ENCODE peak calls at places on chromosomes 3 and 15, in five cellular contexts. H is upper lobe of right lung, F is Peyer's patch, J is OCI-LY7, W is A549. B is an unnamed sample.

GRCh38 chr15:71273731-71274447 is 158.6 kb downstream of the THSD4 start:
- DNase-seq in H (no peak), F (no peak), J (no peak), W (no peak), B (no peak)

GRCh38 chr3:139108253-139108969 is 63.7 kb upstream of the PRR23C start:
- DNase-seq in H (no peak), F (peak; percentile 34), J (no peak), W (no peak), B (no peak)

GRCh38 chr15:75920079-75920478 is 16.4 kb downstream of the FBXO22 start:
- DNase-seq in H (no peak), F (no peak), J (no peak), W (no peak), B (no peak)

GRCh38 chr3:24616138-24616829 is 121.6 kb upstream of the THRB start:
- DNase-seq in H (no peak), F (no peak), J (no peak), W (no peak), B (no peak)

GRCh38 chr3:11562277-11562881 is 81.3 kb downstream of the VGLL4 start:
- DNase-seq in H (no peak), F (no peak), J (no peak), W (no peak), B (no peak)

GRCh38 chr3:126983653-126984390 is 907 bp downstream of the PLXNA1 start:
- DNase-seq in H (peak; percentile 74), F (peak; percentile 66), J (no peak), W (no peak), B (no peak)

GRCh38 chr3:70963412-70963811 is 620.1 kb downstream of the FOXP1 start:
- DNase-seq in H (no peak), F (no peak), J (no peak), W (no peak), B (no peak)

GRCh38 chr15:52306270-52306669 is 10.7 kb upstream of the MYO5C start:
- DNase-seq in H (no peak), F (no peak), J (no peak), W (peak; percentile 47), B (no peak)

GRCh38 chr15:93071469-93071891 is 17.5 kb downstream of the RGMA start:
- DNase-seq in H (no peak), F (no peak), J (no peak), W (no peak), B (no peak)

GRCh38 chr15:36356511-36356910 is 222.9 kb upstream of the CDIN1 start:
- DNase-seq in H (no peak), F (no peak), J (no peak), W (no peak), B (no peak)

GRCh38 chr15:99426431-99427105 is 139.2 kb upstream of the MEF2A start:
- DNase-seq in H (peak; percentile 60), F (peak; percentile 38), J (no peak), W (no peak), B (peak; percentile 70)

GRCh38 chr15:74427607-74428441 is 5.9 kb downstream of the SEMA7A start:
- DNase-seq in H (no peak), F (no peak), J (no peak), W (no peak), B (no peak)

GRCh38 chr3:169769287-169770181 is at the start of gene ACTRT3:
- DNase-seq in H (peak; percentile 87), F (peak; percentile 84), J (peak; percentile 83), W (peak; percentile 73), B (peak; percentile 83)

GRCh38 chr15:88498991-88499390 is 31.5 kb downstream of the MRPS11 start:
- DNase-seq in H (no peak), F (no peak), J (no peak), W (no peak), B (no peak)

GRCh38 chr15:80662129-80662528 is 33.0 kb upstream of the ABHD17C start:
- DNase-seq in H (no peak), F (no peak), J (peak; percentile 0), W (no peak), B (no peak)

GRCh38 chr3:67647390-67647878 is 7.0 kb downstream of the SUCLG2 start:
- DNase-seq in H (no peak), F (peak; percentile 54), J (no peak), W (peak; percentile 98), B (no peak)

GRCh38 chr3:27345493-27345892 is 23.7 kb downstream of the NEK10 start:
- DNase-seq in H (no peak), F (no peak), J (no peak), W (no peak), B (no peak)

GRCh38 chr3:155647196-155647595 is 97.7 kb downstream of the PLCH1 start:
- DNase-seq in H (no peak), F (no peak), J (no peak), W (no peak), B (no peak)

GRCh38 chr3:196216081-196216564 is at the start of gene SLC51A:
- DNase-seq in H (peak; percentile 61), F (peak; percentile 83), J (no peak), W (no peak), B (no peak)

GRCh38 chr3:48514431-48515227 is 10.7 kb upstream of the SHISA5 start:
- DNase-seq in H (no peak), F (no peak), J (peak; percentile 73), W (no peak), B (no peak)

GRCh38 chr3:78762121-78762520 is 1005.7 kb downstream of the ROBO1 start:
- DNase-seq in H (no peak), F (no peak), J (no peak), W (no peak), B (no peak)

GRCh38 chr15:85582076-85582718 is 201.8 kb downstream of the AKAP13 start:
- DNase-seq in H (peak; percentile 31), F (no peak), J (peak; percentile 22), W (no peak), B (no peak)

GRCh38 chr15:85580914-85581313 is 200.5 kb downstream of the AKAP13 start:
- DNase-seq in H (peak; percentile 73), F (peak; percentile 70), J (no peak), W (peak; percentile 64), B (no peak)

GRCh38 chr15:85581495-85581894 is 201.1 kb downstream of the AKAP13 start:
- DNase-seq in H (peak; percentile 71), F (peak; percentile 72), J (peak; percentile 19), W (no peak), B (peak; percentile 77)

GRCh38 chr15:85579011-85579701 is 198.8 kb downstream of the AKAP13 start:
- DNase-seq in H (no peak), F (peak; percentile 71), J (no peak), W (no peak), B (no peak)

GRCh38 chr15:85579957-85580694 is 199.7 kb downstream of the AKAP13 start:
- DNase-seq in H (peak; percentile 53), F (peak; percentile 63), J (no peak), W (peak; percentile 80), B (peak; percentile 61)
- H3K4me1 ChIP-seq in H (peaks cover 78% of the 10 kb centered on the region), F (no peaks in the 10 kb centered on the region), J (peaks cover 45% of the 10 kb centered on the region), W (peaks cover 70% of the 10 kb centered on the region), B (peaks cover 6% of the 10 kb centered on the region)

GRCh38 chr15:40929730-40930429 is 740 bp downstream of the DLL4 start:
- DNase-seq in H (peak; percentile 84), F (peak; percentile 75), J (no peak), W (peak; percentile 56), B (peak; percentile 90)

GRCh38 chr15:40932625-40933519 is 3.7 kb downstream of the DLL4 start:
- DNase-seq in H (no peak), F (no peak), J (no peak), W (no peak), B (no peak)

GRCh38 chr15:40930430-40931299 is 1.5 kb downstream of the DLL4 start:
- DNase-seq in H (peak; percentile 81), F (peak; percentile 78), J (peak; percentile 54), W (peak; percentile 50), B (peak; percentile 85)

GRCh38 chr15:40932146-40932545 is 3.0 kb downstream of the DLL4 start:
- DNase-seq in H (no peak), F (no peak), J (peak; percentile 22), W (no peak), B (no peak)

DNA sequence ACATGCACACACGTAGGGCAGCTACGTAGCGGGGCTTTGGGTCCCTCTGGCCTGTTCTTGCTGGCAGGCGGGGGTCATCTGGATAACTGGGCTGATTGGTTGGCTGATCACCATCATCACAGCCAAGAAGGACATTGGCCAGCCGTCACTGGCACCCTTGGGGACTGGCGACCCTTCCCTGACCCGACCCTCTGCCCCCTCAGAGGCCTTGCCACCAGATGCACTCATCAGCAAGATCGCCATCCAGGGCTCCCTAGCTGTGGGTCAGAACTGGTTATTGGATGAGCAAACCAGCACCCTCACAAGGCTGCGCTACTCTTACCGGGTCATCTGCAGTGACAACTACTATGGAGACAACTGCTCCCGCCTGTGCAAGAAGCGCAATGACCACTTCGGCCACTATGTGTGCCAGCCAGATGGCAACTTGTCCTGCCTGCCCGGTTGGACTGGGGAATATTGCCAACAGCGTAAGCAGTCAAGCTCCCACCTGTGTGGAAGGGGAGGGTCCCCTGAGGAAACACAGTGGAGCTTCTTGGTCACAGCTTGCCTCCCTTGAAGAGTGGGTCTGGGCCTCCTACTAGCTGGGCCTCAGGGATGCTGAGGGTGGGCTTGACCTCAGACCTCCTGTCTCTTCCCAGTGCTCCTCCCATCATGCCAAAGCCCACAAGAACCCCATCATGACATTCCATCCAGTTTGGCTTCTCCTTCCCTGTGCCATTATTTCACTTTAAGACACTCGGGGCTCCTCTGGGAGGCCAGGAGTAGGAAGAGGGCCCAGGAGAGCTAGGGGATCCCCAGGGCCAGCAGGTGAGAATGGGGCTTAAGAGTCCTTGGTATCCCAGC is 2.4 kb downstream of the DLL4 start:
- DNase-seq in H (no peak), F (no peak), J (no peak), W (no peak), B (no peak)
- H3K9me3 ChIP-seq in H (no peaks in the 10 kb centered on the region), F (no peaks in the 10 kb centered on the region), J (no peaks in the 10 kb centered on the region), W (no peaks in the 10 kb centered on the region), B (no peaks in the 10 kb centered on the region)

GRCh38 chr3:112814256-112814655 is 32.4 kb downstream of the CD200R1L start:
- DNase-seq in H (no peak), F (no peak), J (peak; percentile 28), W (peak; percentile 82), B (no peak)

GRCh38 chr3:112817782-112818181 is 28.9 kb downstream of the CD200R1L start:
- DNase-seq in H (no peak), F (no peak), J (no peak), W (no peak), B (no peak)

GRCh38 chr3:112817271-112817670 is 29.4 kb downstream of the CD200R1L start:
- DNase-seq in H (no peak), F (no peak), J (no peak), W (no peak), B (no peak)

GRCh38 chr3:112815981-112816380 is 30.7 kb downstream of the CD200R1L start:
- DNase-seq in H (no peak), F (no peak), J (no peak), W (no peak), B (no peak)

GRCh38 chr3:112818289-112818688 is 28.4 kb downstream of the CD200R1L start:
- DNase-seq in H (no peak), F (no peak), J (no peak), W (no peak), B (no peak)
- H3K4me1 ChIP-seq in H (peaks cover 3% of the 10 kb centered on the region), F (no peaks in the 10 kb centered on the region), J (peaks cover 17% of the 10 kb centered on the region), W (peaks cover 40% of the 10 kb centered on the region), B (no peaks in the 10 kb centered on the region)

DNA sequence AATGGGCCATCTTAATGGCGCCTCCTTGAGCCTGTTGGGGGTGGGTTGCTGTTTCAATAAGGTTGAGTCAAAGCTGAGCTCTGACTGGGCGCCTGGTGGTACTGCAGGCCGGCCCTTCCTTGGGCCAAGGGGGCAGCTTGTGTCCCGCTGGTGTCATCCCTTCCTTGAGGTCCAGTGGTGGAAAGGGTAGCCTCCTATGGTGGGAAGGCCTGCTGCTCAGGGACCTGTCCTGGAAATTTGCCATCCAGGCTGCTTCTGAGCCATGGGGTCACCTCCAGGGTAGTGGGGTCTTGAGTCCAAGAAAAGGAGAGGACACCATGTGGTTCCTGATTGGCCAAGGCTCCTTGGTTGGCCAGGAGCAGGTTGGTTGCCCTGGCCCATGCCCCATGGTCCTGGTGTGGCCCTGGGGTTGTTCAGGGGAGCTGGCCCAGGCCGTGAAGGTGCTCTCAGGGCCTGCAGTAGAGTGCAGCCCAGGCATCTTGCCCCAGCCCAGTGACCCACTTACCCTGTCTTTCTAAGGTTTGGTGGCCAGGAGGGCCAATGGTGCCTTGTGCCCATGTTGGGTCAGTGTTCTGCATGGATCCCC is 188.7 kb downstream of the UBE3A start:
- DNase-seq in H (no peak), F (peak; percentile 21), J (no peak), W (no peak), B (no peak)
- H3K9me3 ChIP-seq in H (peaks cover 3% of the 10 kb centered on the region), F (no peaks in the 10 kb centered on the region), J (no peaks in the 10 kb centered on the region), W (no peaks in the 10 kb centered on the region), B (peaks cover 8% of the 10 kb centered on the region)